ENCODE peak calls at places on chromosome 6, in five cellular contexts. One of them, this sample, is unnamed.

GRCh38 chr6:136038531-136038930 is 187.0 kb downstream of the PDE7B start:
- DNase-seq in ELF-1: no peak
- DNase-seq in heart right ventricle: no peak
- DNase-seq in HL-60: no peak
- DNase-seq in cardiac muscle cell: no peak
- DNase-seq in this sample: no peak

GRCh38 chr6:52654007-52654406 is 16.9 kb upstream of the TMEM14A start:
- DNase-seq in ELF-1: no peak
- DNase-seq in heart right ventricle: no peak
- DNase-seq in HL-60: no peak
- DNase-seq in cardiac muscle cell: no peak
- DNase-seq in this sample: no peak

GRCh38 chr6:146895101-146895771 is 296.5 kb downstream of the ADGB start:
- DNase-seq in ELF-1: no peak
- DNase-seq in heart right ventricle: no peak
- DNase-seq in HL-60: no peak
- DNase-seq in cardiac muscle cell: no peak
- DNase-seq in this sample: no peak

GRCh38 chr6:137903274-137903932 is 36.3 kb downstream of the TNFAIP3 start:
- DNase-seq in ELF-1: no peak
- DNase-seq in heart right ventricle: no peak
- DNase-seq in HL-60: no peak
- DNase-seq in cardiac muscle cell: no peak
- DNase-seq in this sample: no peak

GRCh38 chr6:142566628-142567396 is 265.0 kb downstream of the ADGRG6 start:
- DNase-seq in ELF-1: peak
- DNase-seq in heart right ventricle: peak
- DNase-seq in HL-60: peak
- DNase-seq in cardiac muscle cell: peak
- DNase-seq in this sample: peak

GRCh38 chr6:31763617-31763940 is 1.1 kb downstream of the SAPCD1 start:
- DNase-seq in ELF-1: peak
- DNase-seq in heart right ventricle: peak
- DNase-seq in HL-60: no peak
- DNase-seq in cardiac muscle cell: no peak
- DNase-seq in this sample: peak

GRCh38 chr6:35063701-35064507 is 77.2 kb downstream of the TCP11 start:
- DNase-seq in ELF-1: no peak
- DNase-seq in heart right ventricle: peak
- DNase-seq in HL-60: no peak
- DNase-seq in cardiac muscle cell: no peak
- DNase-seq in this sample: no peak

GRCh38 chr6:42402184-42402583 is 49.5 kb downstream of the TRERF1 start:
- DNase-seq in ELF-1: no peak
- DNase-seq in heart right ventricle: no peak
- DNase-seq in HL-60: peak
- DNase-seq in cardiac muscle cell: no peak
- DNase-seq in this sample: no peak

GRCh38 chr6:56144538-56145324 is 102.6 kb downstream of the COL21A1 start:
- DNase-seq in ELF-1: no peak
- DNase-seq in heart right ventricle: no peak
- DNase-seq in HL-60: no peak
- DNase-seq in cardiac muscle cell: no peak
- DNase-seq in this sample: no peak

GRCh38 chr6:106253731-106254130 is 71.8 kb downstream of the ATG5 start:
- DNase-seq in ELF-1: no peak
- DNase-seq in heart right ventricle: no peak
- DNase-seq in HL-60: no peak
- DNase-seq in cardiac muscle cell: no peak
- DNase-seq in this sample: no peak

GRCh38 chr6:160128879-160129516 is 7.4 kb downstream of the SLC22A1 start:
- DNase-seq in ELF-1: no peak
- DNase-seq in heart right ventricle: no peak
- DNase-seq in HL-60: no peak
- DNase-seq in cardiac muscle cell: no peak
- DNase-seq in this sample: no peak

GRCh38 chr6:124226396-124226795 is 422.7 kb downstream of the NKAIN2 start:
- DNase-seq in ELF-1: no peak
- DNase-seq in heart right ventricle: no peak
- DNase-seq in HL-60: no peak
- DNase-seq in cardiac muscle cell: no peak
- DNase-seq in this sample: no peak

GRCh38 chr6:36334832-36335459 is 1.7 kb downstream of the BNIP5 start:
- DNase-seq in ELF-1: no peak
- DNase-seq in heart right ventricle: no peak
- DNase-seq in HL-60: no peak
- DNase-seq in cardiac muscle cell: no peak
- DNase-seq in this sample: no peak

GRCh38 chr6:11210386-11211138 is 21.9 kb downstream of the NEDD9 start:
- DNase-seq in ELF-1: no peak
- DNase-seq in heart right ventricle: no peak
- DNase-seq in HL-60: no peak
- DNase-seq in cardiac muscle cell: no peak
- DNase-seq in this sample: no peak

GRCh38 chr6:44339763-44340625 is 2.5 kb upstream of the SPATS1 start:
- DNase-seq in ELF-1: no peak
- DNase-seq in heart right ventricle: no peak
- DNase-seq in HL-60: no peak
- DNase-seq in cardiac muscle cell: no peak
- DNase-seq in this sample: no peak

GRCh38 chr6:157535354-157536217 is 154.6 kb downstream of the ZDHHC14 start:
- DNase-seq in ELF-1: no peak
- DNase-seq in heart right ventricle: no peak
- DNase-seq in HL-60: peak
- DNase-seq in cardiac muscle cell: no peak
- DNase-seq in this sample: no peak

GRCh38 chr6:52603000-52603795 is 26.3 kb upstream of the TRAM2 start:
- DNase-seq in ELF-1: no peak
- DNase-seq in heart right ventricle: no peak
- DNase-seq in HL-60: no peak
- DNase-seq in cardiac muscle cell: no peak
- DNase-seq in this sample: no peak

GRCh38 chr6:127201321-127201720 is 65.3 kb upstream of the RNF146 start:
- DNase-seq in ELF-1: no peak
- DNase-seq in heart right ventricle: no peak
- DNase-seq in HL-60: no peak
- DNase-seq in cardiac muscle cell: no peak
- DNase-seq in this sample: no peak

GRCh38 chr6:105449756-105450390 is 47.0 kb upstream of the PREP start:
- DNase-seq in ELF-1: no peak
- DNase-seq in heart right ventricle: no peak
- DNase-seq in HL-60: no peak
- DNase-seq in cardiac muscle cell: no peak
- DNase-seq in this sample: no peak

GRCh38 chr6:80163754-80164187 is 57.3 kb downstream of the BCKDHB start:
- DNase-seq in ELF-1: no peak
- DNase-seq in heart right ventricle: no peak
- DNase-seq in HL-60: no peak
- DNase-seq in cardiac muscle cell: peak
- DNase-seq in this sample: no peak